ENCODE peak calls at places on chromosomes 11 and 22, in eight cellular contexts. A is breast epithelium, B is BE2C, U is lower lobe of right lung, V is upper lobe of left lung, R is HepG2, C is left ventricle myocardium inferior, J is A549. F is an unnamed sample. For H3K4me1, the result is how much of the 10 kb centered on the place peaks cover.

GRCh38 chr11:2759228-2760195 is 59.7 kb upstream of the KCNQ1OT1 start:
- DNase-seq in A (peak), B (no peak), U (peak), V (peak), R (no peak), C (no peak), J (no peak), F (peak)

GRCh38 chr11:26599421-26599820 is 27.4 kb upstream of the MUC15 start:
- DNase-seq in A (no peak), B (no peak), U (no peak), V (no peak), R (no peak), C (no peak), J (no peak), F (no peak)

GRCh38 chr11:17905477-17905876 is 107.4 kb downstream of the SERGEF start:
- DNase-seq in A (no peak), B (no peak), U (no peak), V (no peak), R (no peak), C (no peak), J (no peak), F (no peak)

GRCh38 chr11:33052241-33052640 is 12.9 kb downstream of the TCP11L1 start:
- DNase-seq in A (no peak), B (no peak), U (no peak), V (no peak), R (no peak), C (no peak), J (no peak), F (no peak)

GRCh38 chr22:37790234-37790633 is 17.5 kb upstream of the GCAT start:
- DNase-seq in A (no peak), B (no peak), U (no peak), V (no peak), R (no peak), C (no peak), J (no peak), F (no peak)

GRCh38 chr11:8985462-8985861 is 18.3 kb downstream of the NRIP3 start:
- DNase-seq in A (no peak), B (no peak), U (no peak), V (no peak), R (peak), C (no peak), J (no peak), F (no peak)

GRCh38 chr22:37260939-37261338 is 16.9 kb upstream of the RAC2 start:
- DNase-seq in A (no peak), B (peak), U (peak), V (no peak), R (peak), C (peak), J (peak), F (no peak)

GRCh38 chr22:50014655-50015401 is 2.3 kb upstream of the IL17REL start:
- DNase-seq in A (no peak), B (peak), U (peak), V (peak), R (no peak), C (peak), J (no peak), F (peak)

GRCh38 chr11:132101861-132102260 is 731.4 kb downstream of the NTM start:
- DNase-seq in A (no peak), B (no peak), U (no peak), V (no peak), R (no peak), C (no peak), J (no peak), F (no peak)

GRCh38 chr11:8168485-8169257 is at the start of gene RIC3:
- DNase-seq in A (no peak), B (peak), U (peak), V (peak), R (no peak), C (peak), J (no peak), F (peak)

GRCh38 chr11:74989269-74989655 is 529 bp downstream of the NEU3 start:
- DNase-seq in A (no peak), B (no peak), U (no peak), V (no peak), R (no peak), C (no peak), J (peak), F (no peak)

GRCh38 chr11:61601512-61601911 is 20.6 kb upstream of the SYT7 start:
- DNase-seq in A (peak), B (no peak), U (no peak), V (no peak), R (peak), C (no peak), J (no peak), F (no peak)

GRCh38 chr11:114197799-114198500 is 98.2 kb upstream of the NNMT start:
- DNase-seq in A (no peak), B (no peak), U (peak), V (no peak), R (no peak), C (peak), J (no peak), F (peak)

GRCh38 chr11:29432719-29433325 is 584.0 kb downstream of the KCNA4 start:
- DNase-seq in A (no peak), B (no peak), U (no peak), V (no peak), R (peak), C (no peak), J (peak), F (no peak)

GRCh38 chr11:96045622-96046456 is 121.9 kb upstream of the MTMR2 start:
- DNase-seq in A (peak), B (peak), U (no peak), V (no peak), R (no peak), C (peak), J (no peak), F (peak)
- TF ChIP-seq CTCF in A (no peak), B (peak), U (no peak), V (no peak), R (no peak), C (no peak), J (no peak), F (peak)

GRCh38 chr11:128472128-128473110 is 114.9 kb downstream of the ETS1 start:
- DNase-seq in A (no peak), B (no peak), U (no peak), V (no peak), R (peak), C (no peak), J (no peak), F (no peak)
- H3K4me1 ChIP-seq in A (under half), B (under half), U (half or more), V (half or more), R (under half), C (half or more), J (under half), F (under half)

GRCh38 chr11:93359396-93359795 is 28.9 kb downstream of the DEUP1 start:
- DNase-seq in A (no peak), B (no peak), U (no peak), V (no peak), R (no peak), C (no peak), J (no peak), F (no peak)
- TF ChIP-seq CTCF in A (no peak), B (no peak), U (no peak), V (no peak), R (no peak), C (no peak), J (no peak), F (no peak)

DNA sequence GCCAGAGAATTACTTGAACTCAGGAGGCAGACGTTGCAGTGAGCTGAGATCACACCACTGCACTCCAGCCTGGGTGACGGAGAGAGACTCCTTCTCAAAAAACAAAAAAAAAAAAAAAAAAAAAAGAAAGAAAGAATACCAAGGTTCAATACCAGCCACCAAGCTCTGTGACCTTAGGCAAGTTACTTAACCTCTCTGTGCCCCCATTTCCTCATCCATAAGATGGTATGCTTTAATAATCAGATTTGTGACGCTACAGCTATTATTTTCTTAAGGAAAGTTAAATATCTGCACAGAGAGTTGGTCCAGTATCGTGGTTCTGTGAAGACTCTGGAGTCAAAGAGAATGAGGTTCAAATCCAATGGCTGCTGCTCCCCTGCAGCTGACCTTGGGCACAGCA is 57.3 kb upstream of the FADD start:
- DNase-seq in A (no peak), B (no peak), U (no peak), V (no peak), R (no peak), C (no peak), J (no peak), F (no peak)
- H3K4me1 ChIP-seq in A (under half), B (under half), U (under half), V (under half), R (under half), C (under half), J (under half), F (under half)

DNA sequence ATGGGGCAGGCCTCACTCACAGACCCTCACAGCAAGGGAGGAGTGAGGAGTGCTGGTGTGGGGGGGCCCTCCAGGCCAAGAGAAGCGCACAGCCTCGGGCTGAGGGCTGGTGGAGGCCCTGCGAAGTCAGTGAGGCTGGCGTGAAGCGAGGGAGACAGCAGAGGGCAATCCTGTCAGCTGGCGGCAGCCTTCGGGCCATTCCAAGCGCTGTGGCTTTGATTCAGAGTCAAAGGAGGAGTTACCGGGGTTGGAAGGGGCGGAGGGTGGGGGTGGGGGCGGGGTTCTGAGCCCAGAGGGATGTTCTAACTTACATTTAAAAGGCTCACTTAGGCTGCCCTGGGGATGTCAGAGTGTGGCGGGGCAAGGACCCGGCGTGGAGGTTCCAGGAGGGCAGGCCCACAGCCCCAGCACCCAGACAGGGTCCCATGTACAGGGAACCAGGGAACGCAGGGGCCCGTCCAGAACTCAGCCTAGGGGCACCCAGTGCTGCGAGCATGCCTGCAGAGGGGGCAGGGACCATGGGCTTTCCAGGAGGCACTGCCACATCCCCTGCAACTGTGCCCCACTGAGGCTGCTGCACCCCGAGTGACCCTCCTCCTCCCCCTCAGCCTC is 39.5 kb upstream of the TTLL12 start:
- DNase-seq in A (no peak), B (peak), U (no peak), V (peak), R (peak), C (no peak), J (no peak), F (no peak)
- TF ChIP-seq CTCF in A (no peak), B (peak), U (no peak), V (no peak), R (peak), C (no peak), J (no peak), F (no peak)

GRCh38 chr22:31328545-31328960 is 17.6 kb downstream of the PATZ1 start:
- DNase-seq in A (no peak), B (no peak), U (no peak), V (no peak), R (no peak), C (no peak), J (no peak), F (no peak)
- H3K4me1 ChIP-seq in A (under half), B (under half), U (under half), V (under half), R (under half), C (under half), J (under half), F (under half)

DNA sequence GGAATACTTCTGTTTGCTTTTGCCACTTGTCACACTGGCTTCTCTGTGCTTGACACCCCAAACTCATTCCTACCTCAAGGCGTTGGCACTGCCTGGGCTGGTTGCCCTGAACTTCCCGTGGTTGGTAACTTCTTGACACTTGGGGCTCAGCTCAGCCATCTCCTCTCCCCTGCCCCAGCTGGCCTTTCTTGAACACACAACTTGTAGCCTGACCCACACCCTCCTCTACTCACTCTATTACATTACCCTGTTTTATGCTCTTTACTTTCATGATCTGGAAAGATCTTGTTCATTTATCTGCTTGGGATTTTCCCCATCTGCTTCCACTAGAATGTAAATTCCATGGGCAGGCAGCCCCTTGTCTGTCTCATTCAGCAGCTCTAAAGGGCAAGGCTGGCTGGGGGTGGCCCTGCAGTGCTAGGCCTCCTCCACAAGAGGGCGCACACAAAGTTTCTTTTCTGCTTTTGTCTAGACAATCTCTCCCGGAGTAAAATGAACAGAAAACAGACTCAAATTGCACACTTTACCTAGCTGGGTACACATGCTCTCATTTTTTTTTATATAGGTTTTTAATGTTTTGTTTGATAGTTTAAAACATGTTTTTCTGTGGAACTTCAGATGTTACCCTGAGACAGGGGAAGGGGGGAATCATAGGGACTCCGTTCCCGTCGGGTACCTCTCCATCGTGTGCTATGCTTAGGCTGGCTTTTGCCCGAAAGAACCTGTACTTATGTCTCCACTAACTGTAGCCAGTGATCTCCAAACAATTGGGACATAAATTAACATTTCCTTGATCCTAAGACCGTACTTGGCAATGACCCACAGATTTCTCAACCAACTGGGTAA is 16.4 kb upstream of the MRGPRX2 start:
- DNase-seq in A (no peak), B (peak), U (peak), V (no peak), R (peak), C (peak), J (peak), F (no peak)
- TF ChIP-seq CTCF in A (peak), B (peak), U (peak), V (peak), R (peak), C (peak), J (peak), F (peak)

GRCh38 chr11:36453678-36454077 is 56.4 kb downstream of the TRAF6 start:
- DNase-seq in A (no peak), B (no peak), U (no peak), V (no peak), R (no peak), C (no peak), J (no peak), F (no peak)

GRCh38 chr11:36451681-36452080 is 58.4 kb downstream of the TRAF6 start:
- DNase-seq in A (no peak), B (no peak), U (no peak), V (no peak), R (no peak), C (no peak), J (no peak), F (no peak)

GRCh38 chr11:36452231-36452630 is 57.8 kb downstream of the TRAF6 start:
- DNase-seq in A (no peak), B (no peak), U (no peak), V (no peak), R (no peak), C (no peak), J (no peak), F (no peak)

GRCh38 chr11:36454551-36454950 is 55.5 kb downstream of the TRAF6 start:
- DNase-seq in A (no peak), B (no peak), U (no peak), V (peak), R (no peak), C (no peak), J (no peak), F (no peak)

DNA sequence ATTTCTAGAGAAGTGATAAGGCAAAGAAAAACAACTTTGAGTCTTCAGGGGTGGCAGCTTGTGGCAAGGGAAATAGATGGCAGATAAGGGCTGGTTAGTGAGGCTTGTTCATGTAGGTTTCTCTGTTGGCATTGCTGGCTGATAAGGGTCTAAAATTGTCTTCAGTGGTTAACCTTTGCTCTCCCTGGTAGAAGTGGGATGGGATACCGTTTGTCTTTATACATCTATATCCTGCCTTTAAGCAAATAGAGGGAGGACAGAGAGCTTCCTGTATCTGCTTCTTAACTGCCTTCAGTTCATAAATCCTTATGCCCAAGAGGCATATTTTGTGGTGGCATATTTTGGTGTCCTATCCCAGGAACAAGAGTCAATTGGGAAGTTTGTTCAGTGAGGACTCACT is 57.1 kb downstream of the TRAF6 start:
- DNase-seq in A (no peak), B (no peak), U (no peak), V (no peak), R (peak), C (no peak), J (no peak), F (no peak)
- H3K4me1 ChIP-seq in A (under half), B (under half), U (half or more), V (under half), R (under half), C (half or more), J (under half), F (under half)

DNA sequence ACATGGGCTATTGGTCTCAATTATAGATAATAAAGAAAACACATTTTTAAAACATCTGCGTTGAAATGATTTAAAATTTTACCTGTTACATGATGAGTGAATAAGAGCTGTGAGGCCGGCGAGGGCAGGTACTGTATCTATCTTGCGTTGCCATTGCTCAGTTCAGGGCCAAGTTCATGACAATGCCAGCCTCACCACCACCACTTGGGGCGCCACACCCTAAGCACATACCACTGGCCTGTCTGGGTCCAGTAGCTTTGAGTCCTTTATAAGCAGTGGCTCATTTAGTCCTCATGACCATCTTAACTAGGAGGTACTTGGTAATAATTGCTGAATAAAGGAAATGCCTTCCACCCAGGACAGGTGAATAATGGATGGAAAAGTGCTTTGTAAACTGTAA is 14.5 kb upstream of the MB start:
- DNase-seq in A (peak), B (peak), U (peak), V (no peak), R (peak), C (no peak), J (peak), F (peak)
- TF ChIP-seq CTCF in A (peak), B (peak), U (peak), V (no peak), R (peak), C (peak), J (peak), F (no peak)

DNA sequence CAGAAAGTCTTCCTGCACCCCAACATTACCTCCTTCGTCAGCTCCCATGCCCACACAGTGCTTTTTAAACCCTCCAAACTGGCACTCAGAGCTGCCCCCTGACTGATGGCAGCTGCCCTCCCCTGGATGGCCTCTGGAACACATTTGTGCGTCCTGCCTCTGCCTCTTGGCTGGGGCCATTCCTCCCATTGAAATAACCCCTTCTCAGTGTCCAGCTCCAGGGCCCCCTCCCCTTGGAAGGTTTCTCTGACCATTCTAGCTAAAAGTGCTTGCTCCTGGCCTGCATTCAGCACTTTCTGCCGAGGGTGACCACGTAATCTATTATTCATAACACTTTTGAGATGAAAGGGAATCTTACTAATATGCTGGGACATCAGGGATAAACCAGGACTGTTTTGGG is 130.0 kb downstream of the PARVA start:
- DNase-seq in A (no peak), B (no peak), U (no peak), V (no peak), R (no peak), C (no peak), J (no peak), F (no peak)
- H3K4me1 ChIP-seq in A (under half), B (under half), U (under half), V (under half), R (under half), C (under half), J (under half), F (under half)